ENCODE peak calls at places on chromosomes 6 and 20, in seven cellular contexts. One of them, this sample, is unnamed.

GRCh38 chr20:44204832-44205215 is 5.7 kb downstream of the OSER1 start:
- DNase-seq in lower lobe of right lung: no peak
- DNase-seq in HCT116: no peak
- DNase-seq in choroid plexus epithelial cell: no peak
- DNase-seq in endothelial cell: no peak
- DNase-seq in HFFc6: no peak
- DNase-seq in glutamatergic neuron: no peak
- DNase-seq in this sample: no peak

GRCh38 chr6:89932245-89932802 is 38.1 kb downstream of the GJA10 start:
- DNase-seq in lower lobe of right lung: no peak
- DNase-seq in HCT116: no peak
- DNase-seq in choroid plexus epithelial cell: no peak
- DNase-seq in endothelial cell: no peak
- DNase-seq in HFFc6: no peak
- DNase-seq in glutamatergic neuron: no peak
- DNase-seq in this sample: no peak

GRCh38 chr20:7841291-7841966 is 98.8 kb downstream of the HAO1 start:
- DNase-seq in lower lobe of right lung: no peak
- DNase-seq in HCT116: no peak
- DNase-seq in choroid plexus epithelial cell: peak
- DNase-seq in endothelial cell: no peak
- DNase-seq in HFFc6: peak
- DNase-seq in glutamatergic neuron: no peak
- DNase-seq in this sample: no peak

GRCh38 chr6:74356385-74356784 is 660.4 kb downstream of the CD109 start:
- DNase-seq in lower lobe of right lung: no peak
- DNase-seq in HCT116: peak
- DNase-seq in choroid plexus epithelial cell: peak
- DNase-seq in endothelial cell: no peak
- DNase-seq in HFFc6: peak
- DNase-seq in glutamatergic neuron: no peak
- DNase-seq in this sample: no peak

GRCh38 chr6:137884428-137884827 is 17.4 kb downstream of the TNFAIP3 start:
- DNase-seq in lower lobe of right lung: no peak
- DNase-seq in HCT116: no peak
- DNase-seq in choroid plexus epithelial cell: no peak
- DNase-seq in endothelial cell: no peak
- DNase-seq in HFFc6: no peak
- DNase-seq in glutamatergic neuron: no peak
- DNase-seq in this sample: no peak

GRCh38 chr6:136566007-136566487 is 15.8 kb upstream of the MAP7 start:
- DNase-seq in lower lobe of right lung: peak
- DNase-seq in HCT116: no peak
- DNase-seq in choroid plexus epithelial cell: peak
- DNase-seq in endothelial cell: no peak
- DNase-seq in HFFc6: no peak
- DNase-seq in glutamatergic neuron: no peak
- DNase-seq in this sample: no peak

GRCh38 chr6:21033575-21034026 is 499.3 kb downstream of the CDKAL1 start:
- DNase-seq in lower lobe of right lung: no peak
- DNase-seq in HCT116: no peak
- DNase-seq in choroid plexus epithelial cell: peak
- DNase-seq in endothelial cell: no peak
- DNase-seq in HFFc6: peak
- DNase-seq in glutamatergic neuron: no peak
- DNase-seq in this sample: no peak

GRCh38 chr20:37559312-37560027 is 31.8 kb upstream of the BLCAP start:
- DNase-seq in lower lobe of right lung: no peak
- DNase-seq in HCT116: no peak
- DNase-seq in choroid plexus epithelial cell: no peak
- DNase-seq in endothelial cell: no peak
- DNase-seq in HFFc6: no peak
- DNase-seq in glutamatergic neuron: no peak
- DNase-seq in this sample: no peak

GRCh38 chr6:24980507-24981384 is 45.0 kb upstream of the RIPOR2 start:
- DNase-seq in lower lobe of right lung: no peak
- DNase-seq in HCT116: no peak
- DNase-seq in choroid plexus epithelial cell: peak
- DNase-seq in endothelial cell: no peak
- DNase-seq in HFFc6: peak
- DNase-seq in glutamatergic neuron: no peak
- DNase-seq in this sample: no peak

GRCh38 chr6:5135783-5136376 is 50.7 kb downstream of the PPP1R3G start:
- DNase-seq in lower lobe of right lung: no peak
- DNase-seq in HCT116: peak
- DNase-seq in choroid plexus epithelial cell: peak
- DNase-seq in endothelial cell: peak
- DNase-seq in HFFc6: no peak
- DNase-seq in glutamatergic neuron: peak
- DNase-seq in this sample: peak

GRCh38 chr6:142118926-142119325 is 13.8 kb upstream of the GJE1 start:
- DNase-seq in lower lobe of right lung: no peak
- DNase-seq in HCT116: no peak
- DNase-seq in choroid plexus epithelial cell: peak
- DNase-seq in endothelial cell: no peak
- DNase-seq in HFFc6: no peak
- DNase-seq in glutamatergic neuron: no peak
- DNase-seq in this sample: no peak

GRCh38 chr6:170448317-170448716 is 104.8 kb downstream of the PSMB1 start:
- DNase-seq in lower lobe of right lung: no peak
- DNase-seq in HCT116: no peak
- DNase-seq in choroid plexus epithelial cell: no peak
- DNase-seq in endothelial cell: no peak
- DNase-seq in HFFc6: no peak
- DNase-seq in glutamatergic neuron: no peak
- DNase-seq in this sample: no peak

GRCh38 chr6:57207141-57207540 is 15.0 kb downstream of the RAB23 start:
- DNase-seq in lower lobe of right lung: no peak
- DNase-seq in HCT116: no peak
- DNase-seq in choroid plexus epithelial cell: peak
- DNase-seq in endothelial cell: no peak
- DNase-seq in HFFc6: peak
- DNase-seq in glutamatergic neuron: no peak
- DNase-seq in this sample: no peak

GRCh38 chr6:159400806-159401205 is 231.6 kb downstream of the FNDC1 start:
- DNase-seq in lower lobe of right lung: no peak
- DNase-seq in HCT116: no peak
- DNase-seq in choroid plexus epithelial cell: no peak
- DNase-seq in endothelial cell: no peak
- DNase-seq in HFFc6: no peak
- DNase-seq in glutamatergic neuron: no peak
- DNase-seq in this sample: no peak

GRCh38 chr6:98998103-98998502 is 50.4 kb upstream of the FBXL4 start:
- DNase-seq in lower lobe of right lung: no peak
- DNase-seq in HCT116: no peak
- DNase-seq in choroid plexus epithelial cell: no peak
- DNase-seq in endothelial cell: no peak
- DNase-seq in HFFc6: no peak
- DNase-seq in glutamatergic neuron: no peak
- DNase-seq in this sample: no peak

GRCh38 chr20:33311989-33312388 is 29.0 kb downstream of the BPIFB1 start:
- DNase-seq in lower lobe of right lung: no peak
- DNase-seq in HCT116: no peak
- DNase-seq in choroid plexus epithelial cell: no peak
- DNase-seq in endothelial cell: no peak
- DNase-seq in HFFc6: no peak
- DNase-seq in glutamatergic neuron: no peak
- DNase-seq in this sample: no peak

GRCh38 chr6:21987501-21987957 is 309.3 kb downstream of the PRL start:
- DNase-seq in lower lobe of right lung: peak
- DNase-seq in HCT116: peak
- DNase-seq in choroid plexus epithelial cell: peak
- DNase-seq in endothelial cell: peak
- DNase-seq in HFFc6: peak
- DNase-seq in glutamatergic neuron: no peak
- DNase-seq in this sample: peak

GRCh38 chr6:44661631-44662030 is 274.1 kb downstream of the CDC5L start:
- DNase-seq in lower lobe of right lung: no peak
- DNase-seq in HCT116: no peak
- DNase-seq in choroid plexus epithelial cell: no peak
- DNase-seq in endothelial cell: no peak
- DNase-seq in HFFc6: no peak
- DNase-seq in glutamatergic neuron: no peak
- DNase-seq in this sample: no peak

GRCh38 chr6:33815854-33816253 is 12.1 kb upstream of the MLN start:
- DNase-seq in lower lobe of right lung: peak
- DNase-seq in HCT116: peak
- DNase-seq in choroid plexus epithelial cell: peak
- DNase-seq in endothelial cell: peak
- DNase-seq in HFFc6: no peak
- DNase-seq in glutamatergic neuron: peak
- DNase-seq in this sample: peak

GRCh38 chr6:21740719-21741118 is 147.2 kb downstream of the SOX4 start:
- DNase-seq in lower lobe of right lung: no peak
- DNase-seq in HCT116: no peak
- DNase-seq in choroid plexus epithelial cell: peak
- DNase-seq in endothelial cell: no peak
- DNase-seq in HFFc6: peak
- DNase-seq in glutamatergic neuron: no peak
- DNase-seq in this sample: no peak

GRCh38 chr20:54112221-54112884 is 42.0 kb upstream of the BCAS1 start:
- DNase-seq in lower lobe of right lung: peak
- DNase-seq in HCT116: no peak
- DNase-seq in choroid plexus epithelial cell: no peak
- DNase-seq in endothelial cell: no peak
- DNase-seq in HFFc6: no peak
- DNase-seq in glutamatergic neuron: no peak
- DNase-seq in this sample: no peak

GRCh38 chr6:6581014-6581413 is 7.5 kb upstream of the LY86 start:
- DNase-seq in lower lobe of right lung: no peak
- DNase-seq in HCT116: no peak
- DNase-seq in choroid plexus epithelial cell: no peak
- DNase-seq in endothelial cell: no peak
- DNase-seq in HFFc6: no peak
- DNase-seq in glutamatergic neuron: no peak
- DNase-seq in this sample: no peak

GRCh38 chr6:95545226-95545625 is 32.1 kb upstream of the MANEA start:
- DNase-seq in lower lobe of right lung: no peak
- DNase-seq in HCT116: no peak
- DNase-seq in choroid plexus epithelial cell: no peak
- DNase-seq in endothelial cell: no peak
- DNase-seq in HFFc6: no peak
- DNase-seq in glutamatergic neuron: no peak
- DNase-seq in this sample: no peak

GRCh38 chr6:14210663-14211595 is 93.4 kb downstream of the CD83 start:
- DNase-seq in lower lobe of right lung: peak
- DNase-seq in HCT116: peak
- DNase-seq in choroid plexus epithelial cell: peak
- DNase-seq in endothelial cell: peak
- DNase-seq in HFFc6: peak
- DNase-seq in glutamatergic neuron: peak
- DNase-seq in this sample: peak
- TF ChIP-seq CTCF in lower lobe of right lung: peak
- TF ChIP-seq CTCF in HCT116: peak
- TF ChIP-seq CTCF in choroid plexus epithelial cell: peak
- TF ChIP-seq CTCF in endothelial cell: peak
- TF ChIP-seq CTCF in HFFc6: peak
- TF ChIP-seq CTCF in glutamatergic neuron: peak
- TF ChIP-seq CTCF in this sample: peak

DNA sequence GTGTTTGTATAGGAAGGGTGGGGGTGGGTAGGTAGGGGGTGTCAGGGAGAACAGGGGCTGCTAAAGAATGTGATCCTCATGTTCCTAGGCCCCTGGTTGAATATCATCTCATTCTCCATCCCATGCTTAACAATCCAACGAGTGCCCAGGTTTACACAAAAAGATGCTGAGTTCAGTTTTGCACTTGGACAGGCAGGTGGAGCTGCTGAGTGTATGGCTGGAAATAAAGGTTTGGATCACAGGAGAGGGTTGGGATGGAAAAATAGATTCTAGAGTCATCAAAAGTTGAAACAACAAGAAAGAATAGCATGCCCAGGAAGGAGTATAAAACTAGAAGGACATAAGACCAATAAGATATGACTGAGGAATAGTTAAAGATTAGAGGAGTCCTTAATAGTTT is 14.2 kb downstream of the CHD6 start:
- DNase-seq in lower lobe of right lung: no peak
- DNase-seq in HCT116: no peak
- DNase-seq in choroid plexus epithelial cell: no peak
- DNase-seq in endothelial cell: no peak
- DNase-seq in HFFc6: no peak
- DNase-seq in glutamatergic neuron: no peak
- DNase-seq in this sample: no peak
- TF ChIP-seq CTCF in lower lobe of right lung: no peak
- TF ChIP-seq CTCF in HCT116: peak
- TF ChIP-seq CTCF in choroid plexus epithelial cell: peak
- TF ChIP-seq CTCF in endothelial cell: no peak
- TF ChIP-seq CTCF in HFFc6: peak
- TF ChIP-seq CTCF in glutamatergic neuron: no peak
- TF ChIP-seq CTCF in this sample: no peak

DNA sequence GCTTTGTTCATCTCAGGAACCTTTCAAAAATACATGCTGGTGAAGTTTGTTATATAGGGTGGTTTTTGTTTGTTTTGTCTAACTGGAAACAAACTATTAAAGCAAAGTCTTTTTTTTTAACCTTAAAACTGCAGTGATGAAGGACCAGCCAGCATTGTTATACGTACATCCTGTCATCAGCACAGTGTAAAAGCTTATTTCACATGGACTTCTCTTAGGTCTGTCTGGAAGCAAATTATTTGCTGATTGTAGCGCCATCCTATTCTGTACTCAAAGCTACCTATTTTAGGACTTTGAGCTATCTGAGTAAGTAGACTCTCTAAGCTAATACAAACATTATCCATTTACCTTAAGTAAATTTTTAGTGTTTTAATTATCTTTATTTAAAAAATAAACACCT is 61.7 kb downstream of the SNX9 start:
- DNase-seq in lower lobe of right lung: no peak
- DNase-seq in HCT116: no peak
- DNase-seq in choroid plexus epithelial cell: no peak
- DNase-seq in endothelial cell: no peak
- DNase-seq in HFFc6: no peak
- DNase-seq in glutamatergic neuron: no peak
- DNase-seq in this sample: no peak
- TF ChIP-seq CTCF in lower lobe of right lung: no peak
- TF ChIP-seq CTCF in HCT116: no peak
- TF ChIP-seq CTCF in choroid plexus epithelial cell: no peak
- TF ChIP-seq CTCF in endothelial cell: no peak
- TF ChIP-seq CTCF in HFFc6: no peak
- TF ChIP-seq CTCF in glutamatergic neuron: no peak
- TF ChIP-seq CTCF in this sample: no peak

GRCh38 chr6:128554302-128554701 is 33.9 kb upstream of the PTPRK start:
- DNase-seq in lower lobe of right lung: no peak
- DNase-seq in HCT116: peak
- DNase-seq in choroid plexus epithelial cell: peak
- DNase-seq in endothelial cell: no peak
- DNase-seq in HFFc6: no peak
- DNase-seq in glutamatergic neuron: no peak
- DNase-seq in this sample: no peak
- TF ChIP-seq CTCF in lower lobe of right lung: no peak
- TF ChIP-seq CTCF in HCT116: peak
- TF ChIP-seq CTCF in choroid plexus epithelial cell: peak
- TF ChIP-seq CTCF in endothelial cell: no peak
- TF ChIP-seq CTCF in HFFc6: peak
- TF ChIP-seq CTCF in glutamatergic neuron: no peak
- TF ChIP-seq CTCF in this sample: no peak

This sample was measured in GM13976.